ENCODE peak calls at places on chromosomes 4 and X, in seven cellular contexts. One of them, this sample, is unnamed.

GRCh38 chrX:119549327-119550016 is 15.7 kb downstream of the STEEP1 start:
- DNase-seq in stimulated activated CD8-positive, alpha-beta memory T cell treated with anti-CD3 and anti-CD28 coated beads, Interleukin-2, amount 100 ng/mL, for 1 hour: no peak
- DNase-seq in ELR: no peak
- DNase-seq in MM.1S: no peak
- DNase-seq in adipocyte: no peak
- DNase-seq in T follicular helper cell: no peak
- DNase-seq in mammary epithelial cell: no peak
- DNase-seq in this sample: no peak

GRCh38 chr4:52868138-52868537 is 6.0 kb downstream of the RASL11B start:
- DNase-seq in mammary epithelial cell: no peak
- DNase-seq in stimulated activated CD8-positive, alpha-beta memory T cell treated with anti-CD3 and anti-CD28 coated beads, Interleukin-2, amount 100 ng/mL, for 1 hour: no peak
- DNase-seq in ELR: no peak
- DNase-seq in T follicular helper cell: no peak
- DNase-seq in MM.1S: no peak
- DNase-seq in adipocyte: no peak
- DNase-seq in this sample: no peak

GRCh38 chr4:61336488-61336887 is 136.4 kb downstream of the ADGRL3 start:
- DNase-seq in ELR: no peak
- DNase-seq in MM.1S: no peak
- DNase-seq in adipocyte: no peak
- DNase-seq in stimulated activated CD8-positive, alpha-beta memory T cell treated with anti-CD3 and anti-CD28 coated beads, Interleukin-2, amount 100 ng/mL, for 1 hour: no peak
- DNase-seq in mammary epithelial cell: no peak
- DNase-seq in T follicular helper cell: no peak
- DNase-seq in this sample: no peak

GRCh38 chrX:5726246-5726645 is 502.4 kb downstream of the NLGN4X start:
- DNase-seq in adipocyte: no peak
- DNase-seq in MM.1S: peak; percentile 18
- DNase-seq in ELR: no peak
- DNase-seq in stimulated activated CD8-positive, alpha-beta memory T cell treated with anti-CD3 and anti-CD28 coated beads, Interleukin-2, amount 100 ng/mL, for 1 hour: no peak
- DNase-seq in T follicular helper cell: no peak
- DNase-seq in mammary epithelial cell: peak; percentile 90
- DNase-seq in this sample: no peak

GRCh38 chr4:24956091-24956490 is 43.2 kb upstream of the CCDC149 start:
- DNase-seq in ELR: no peak
- DNase-seq in mammary epithelial cell: no peak
- DNase-seq in adipocyte: no peak
- DNase-seq in stimulated activated CD8-positive, alpha-beta memory T cell treated with anti-CD3 and anti-CD28 coated beads, Interleukin-2, amount 100 ng/mL, for 1 hour: no peak
- DNase-seq in T follicular helper cell: no peak
- DNase-seq in MM.1S: no peak
- DNase-seq in this sample: peak; percentile 20

GRCh38 chr4:148770848-148771247 is 328.6 kb upstream of the NR3C2 start:
- DNase-seq in mammary epithelial cell: no peak
- DNase-seq in stimulated activated CD8-positive, alpha-beta memory T cell treated with anti-CD3 and anti-CD28 coated beads, Interleukin-2, amount 100 ng/mL, for 1 hour: no peak
- DNase-seq in T follicular helper cell: no peak
- DNase-seq in adipocyte: no peak
- DNase-seq in ELR: peak; percentile 33
- DNase-seq in MM.1S: no peak
- DNase-seq in this sample: no peak

GRCh38 chr4:4590496-4590895 is 48.6 kb upstream of the STX18 start:
- DNase-seq in ELR: peak; percentile 71
- DNase-seq in stimulated activated CD8-positive, alpha-beta memory T cell treated with anti-CD3 and anti-CD28 coated beads, Interleukin-2, amount 100 ng/mL, for 1 hour: no peak
- DNase-seq in mammary epithelial cell: no peak
- DNase-seq in adipocyte: peak; percentile 29
- DNase-seq in T follicular helper cell: no peak
- DNase-seq in MM.1S: no peak
- DNase-seq in this sample: no peak

GRCh38 chr4:68591204-68591603 is 15.1 kb upstream of the UGT2B17 start:
- DNase-seq in ELR: peak; percentile 42
- DNase-seq in stimulated activated CD8-positive, alpha-beta memory T cell treated with anti-CD3 and anti-CD28 coated beads, Interleukin-2, amount 100 ng/mL, for 1 hour: no peak
- DNase-seq in mammary epithelial cell: peak; percentile 62
- DNase-seq in adipocyte: no peak
- DNase-seq in MM.1S: no peak
- DNase-seq in T follicular helper cell: no peak
- DNase-seq in this sample: no peak

GRCh38 chr4:88465653-88466192 is 8.8 kb downstream of the HERC5 start:
- DNase-seq in ELR: no peak
- DNase-seq in MM.1S: no peak
- DNase-seq in adipocyte: no peak
- DNase-seq in T follicular helper cell: no peak
- DNase-seq in mammary epithelial cell: no peak
- DNase-seq in stimulated activated CD8-positive, alpha-beta memory T cell treated with anti-CD3 and anti-CD28 coated beads, Interleukin-2, amount 100 ng/mL, for 1 hour: no peak
- DNase-seq in this sample: no peak

GRCh38 chr4:3412257-3413020 is 29.3 kb upstream of the HGFAC start:
- DNase-seq in mammary epithelial cell: no peak
- DNase-seq in ELR: no peak
- DNase-seq in T follicular helper cell: no peak
- DNase-seq in stimulated activated CD8-positive, alpha-beta memory T cell treated with anti-CD3 and anti-CD28 coated beads, Interleukin-2, amount 100 ng/mL, for 1 hour: no peak
- DNase-seq in MM.1S: no peak
- DNase-seq in adipocyte: no peak
- DNase-seq in this sample: no peak

GRCh38 chr4:45327544-45327943 is 601.2 kb upstream of the GNPDA2 start:
- DNase-seq in T follicular helper cell: no peak
- DNase-seq in adipocyte: no peak
- DNase-seq in stimulated activated CD8-positive, alpha-beta memory T cell treated with anti-CD3 and anti-CD28 coated beads, Interleukin-2, amount 100 ng/mL, for 1 hour: no peak
- DNase-seq in ELR: no peak
- DNase-seq in mammary epithelial cell: no peak
- DNase-seq in MM.1S: no peak
- DNase-seq in this sample: no peak